ENCODE peak calls at places on chromosomes 4 and X, in nine cellular contexts. N is stimulated activated CD4-positive, alpha-beta T cell treated with anti-CD3 and anti-CD28 coated beads, Interleukin-15, amount 100 ng/mL, for 1 hour; S is COR-L47; Y is glutamatergic neuron; B is coronary artery; G is NCI-H1092; I is GM19239; L is epithelial cell of proximal tubule; P is T-cell. Z is an unnamed sample.

GRCh38 chr4:82515705-82516104 is 46.1 kb downstream of the TMEM150C start:
- DNase-seq in N (no peak), S (peak), Y (no peak), B (no peak), G (peak), I (no peak), L (peak), P (no peak), Z (no peak)

GRCh38 chrX:88136328-88136727 is 610.7 kb upstream of the CPXCR1 start:
- DNase-seq in N (no peak), S (no peak), Y (no peak), B (no peak), G (no peak), I (no peak), L (no peak), P (no peak), Z (no peak)

GRCh38 chr4:48766393-48766792 is 13.7 kb downstream of the FRYL start:
- DNase-seq in N (no peak), S (no peak), Y (no peak), B (no peak), G (no peak), I (no peak), L (no peak), P (no peak), Z (no peak)

GRCh38 chrX:47497274-47497673 is 14.3 kb upstream of the ZNF41 start:
- DNase-seq in N (no peak), S (no peak), Y (no peak), B (no peak), G (no peak), I (no peak), L (no peak), P (no peak), Z (no peak)

GRCh38 chr4:10982305-10982704 is 297.7 kb upstream of the CLNK start:
- DNase-seq in N (no peak), S (no peak), Y (no peak), B (no peak), G (no peak), I (no peak), L (no peak), P (no peak), Z (no peak)

GRCh38 chr4:158968961-158969360 is 133.9 kb upstream of the RAPGEF2 start:
- DNase-seq in N (no peak), S (no peak), Y (no peak), B (no peak), G (no peak), I (no peak), L (no peak), P (no peak), Z (no peak)

GRCh38 chr4:16123356-16124084 is 39.7 kb upstream of the PROM1 start:
- DNase-seq in N (no peak), S (peak), Y (no peak), B (no peak), G (peak), I (no peak), L (no peak), P (no peak), Z (no peak)

GRCh38 chr4:105550641-105551040 is 1.8 kb upstream of the ARHGEF38 start:
- DNase-seq in N (no peak), S (no peak), Y (no peak), B (no peak), G (no peak), I (no peak), L (no peak), P (no peak), Z (no peak)

GRCh38 chr4:184168406-184169019 is 49.2 kb downstream of the ENPP6 start:
- DNase-seq in N (peak), S (peak), Y (peak), B (no peak), G (peak), I (peak), L (no peak), P (peak), Z (no peak)

GRCh38 chrX:119880552-119881437 is 9.2 kb downstream of the NDUFA1 start:
- DNase-seq in N (no peak), S (no peak), Y (peak), B (no peak), G (peak), I (no peak), L (no peak), P (no peak), Z (no peak)